ENCODE peak calls at places on chromosomes 13 and 19, in seven cellular contexts. P is coronary artery; G is psoas muscle; B is cardiac fibroblast; J is glutamatergic neuron; W is CD4-positive, alpha-beta T cell; X is left lung. T is an unnamed sample.

GRCh38 chr19:56927791-56928207 is 87.3 kb upstream of the PEG3 start:
- DNase-seq in W (no peak), B (no peak), X (no peak), P (no peak), G (no peak), J (no peak), T (no peak)

GRCh38 chr13:52447815-52448552 is 2.5 kb downstream of the VPS36 start:
- DNase-seq in G (no peak), B (no peak), X (no peak), P (no peak), J (no peak), W (no peak), T (no peak)

GRCh38 chr13:74575729-74576125 is 441.5 kb upstream of the KLF12 start:
- DNase-seq in P (peak; percentile 81), G (peak; percentile 68), W (peak; percentile 42), X (peak; percentile 84), B (peak; percentile 50), J (peak; percentile 76), T (peak; percentile 11)

GRCh38 chr13:110274687-110275086 is 32.3 kb downstream of the COL4A1 start:
- DNase-seq in J (no peak), P (no peak), X (no peak), B (no peak), W (no peak), G (no peak), T (no peak)

GRCh38 chr13:45206340-45206739 is 5.5 kb upstream of the KCTD4 start:
- DNase-seq in J (no peak), P (no peak), X (no peak), W (no peak), B (peak; percentile 98), G (no peak), T (peak; percentile 20)

GRCh38 chr19:7734220-7735203 is 2.6 kb upstream of the CLEC4G start:
- DNase-seq in J (no peak), W (no peak), B (peak; percentile 14), G (no peak), P (no peak), X (no peak), T (no peak)

GRCh38 chr13:60619461-60619860 is 222.4 kb downstream of the TDRD3 start:
- DNase-seq in P (no peak), J (no peak), B (no peak), X (no peak), W (no peak), G (no peak), T (no peak)

GRCh38 chr19:47066376-47067214 is 18.2 kb upstream of the TMEM160 start:
- DNase-seq in J (no peak), G (no peak), P (no peak), B (no peak), X (peak; percentile 73), W (no peak), T (no peak)

GRCh38 chr19:14972676-14973075 is 7.0 kb downstream of the SLC1A6 start:
- DNase-seq in B (no peak), G (no peak), P (no peak), X (no peak), J (peak; percentile 86), W (no peak), T (no peak)

GRCh38 chr13:24613755-24614154 is 66.5 kb upstream of the ATP12A start:
- DNase-seq in J (no peak), G (no peak), B (no peak), X (no peak), W (no peak), P (peak; percentile 58), T (no peak)

GRCh38 chr13:87131611-87132010 is 539.6 kb upstream of the SLITRK5 start:
- DNase-seq in W (no peak), J (no peak), G (no peak), P (no peak), B (no peak), X (no peak), T (no peak)

GRCh38 chr13:47598340-47598911 is 402.6 kb downstream of the SUCLA2 start:
- DNase-seq in B (peak; percentile 24), X (no peak), J (no peak), P (no peak), G (no peak), W (no peak), T (no peak)
- TF ChIP-seq CTCF in B (peak; percentile 15), X (no peak), J (peak; percentile 10), P (no peak), G (no peak), W (no peak), T (peak; percentile 22)

DNA sequence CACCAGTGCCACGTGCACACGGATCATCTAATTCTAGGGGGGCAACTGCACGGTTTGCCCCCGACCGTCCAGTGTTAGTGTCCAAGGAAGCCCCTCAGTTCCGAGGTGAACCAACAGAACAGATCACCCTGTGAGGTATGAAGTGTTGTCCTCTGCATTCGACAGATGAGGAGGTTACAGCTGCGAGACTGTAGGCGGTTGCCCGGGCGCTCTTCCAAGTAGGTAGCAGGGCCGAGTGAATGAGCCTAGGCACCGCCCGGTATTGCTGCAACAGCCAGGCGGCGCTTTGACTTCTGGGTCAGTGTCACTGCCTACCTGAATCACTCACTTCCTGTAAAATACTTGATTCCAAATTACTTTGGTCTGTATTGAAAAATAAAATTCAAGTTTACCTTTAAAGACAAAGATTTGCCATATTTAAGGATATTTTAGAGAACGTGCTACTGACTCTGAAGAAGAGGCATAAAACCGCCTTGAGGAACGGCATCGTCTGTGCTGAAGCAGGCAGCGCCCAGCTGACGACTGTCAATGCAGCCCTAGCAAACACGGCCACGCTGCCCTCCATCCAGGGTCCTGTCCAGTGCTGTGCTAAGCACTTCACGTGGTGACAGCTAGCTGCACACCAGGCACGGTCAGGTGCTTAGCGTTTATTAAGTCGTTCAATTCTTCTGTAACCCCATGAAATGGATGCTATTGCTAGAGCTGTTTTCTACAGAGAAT is 19.3 kb upstream of the RASA3 start:
- DNase-seq in P (peak; percentile 55), G (peak; percentile 62), J (no peak), X (peak; percentile 80), B (no peak), W (peak; percentile 64), T (no peak)
- TF ChIP-seq CTCF in P (no peak), G (no peak), J (no peak), X (no peak), B (no peak), W (no peak), T (no peak)

GRCh38 chr13:97491452-97491851 is 57.5 kb downstream of the RAP2A start:
- DNase-seq in X (no peak), W (no peak), G (no peak), P (no peak), J (no peak), B (no peak), T (no peak)
- TF ChIP-seq CTCF in X (no peak), W (no peak), G (no peak), P (no peak), J (no peak), B (no peak), T (no peak)

GRCh38 chr19:30132312-30133075 is 190.5 kb downstream of the URI1 start:
- DNase-seq in X (no peak), P (no peak), W (no peak), B (no peak), J (no peak), G (no peak), T (no peak)
- TF ChIP-seq CTCF in X (no peak), P (no peak), W (no peak), B (no peak), J (peak; percentile 28), G (no peak), T (no peak)

DNA sequence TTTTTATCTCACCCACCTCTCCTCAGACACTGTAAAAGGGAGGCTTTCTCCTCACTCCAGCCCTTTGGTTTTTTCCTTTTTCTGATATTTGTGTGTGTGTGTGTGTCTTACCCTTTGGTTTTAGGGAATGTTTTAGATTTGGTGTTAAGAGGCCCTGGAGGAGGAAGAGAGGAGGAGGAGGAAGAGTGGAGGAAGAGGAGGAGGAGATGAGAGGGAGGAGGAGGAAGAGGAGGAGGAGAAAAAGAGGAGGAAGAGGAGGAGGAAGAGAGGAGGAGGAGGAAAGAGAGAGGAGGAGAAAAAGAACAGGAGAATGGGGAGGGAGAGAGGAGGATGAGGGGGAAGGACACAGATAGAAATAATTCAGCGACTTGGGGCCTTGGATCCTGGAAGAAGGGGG is 10.5 kb downstream of the KLHL26 start:
- DNase-seq in G (no peak), P (no peak), B (no peak), W (no peak), X (no peak), J (no peak), T (no peak)
- TF ChIP-seq CTCF in G (no peak), P (no peak), B (no peak), W (no peak), X (no peak), J (no peak), T (no peak)

GRCh38 chr19:33340991-33341390 is 32.5 kb upstream of the CEBPG start:
- DNase-seq in B (no peak), W (no peak), J (no peak), G (no peak), X (no peak), P (no peak), T (no peak)

GRCh38 chr19:33334271-33334670 is 31.9 kb upstream of the CEBPA start:
- DNase-seq in J (no peak), P (no peak), G (no peak), W (no peak), X (no peak), B (no peak), T (no peak)

GRCh38 chr19:33339750-33340029 is 33.8 kb upstream of the CEBPG start:
- DNase-seq in W (no peak), J (no peak), B (no peak), X (no peak), P (no peak), G (no peak), T (no peak)

GRCh38 chr19:33335446-33335845 is 33.1 kb upstream of the CEBPA start:
- DNase-seq in J (no peak), G (no peak), B (no peak), W (no peak), P (no peak), X (no peak), T (no peak)

GRCh38 chr19:33339016-33339749 is 34.3 kb upstream of the CEBPG start:
- DNase-seq in P (no peak), B (no peak), J (no peak), W (no peak), X (no peak), G (no peak), T (no peak)
- TF ChIP-seq CTCF in P (no peak), B (no peak), J (no peak), W (no peak), X (no peak), G (no peak), T (no peak)